ENCODE peak calls at places on chromosomes 3 and 15, in seven cellular contexts. K, X, E, T, R, P and O are unnamed samples.

GRCh38 chr15:60528530-60528929 is 49.6 kb upstream of the ICE2 start:
- DNase-seq in K (peak), X (no peak), E (no peak), T (no peak), R (no peak), P (no peak), O (no peak)

GRCh38 chr15:32872606-32873291 is 154.9 kb downstream of the GREM1 start:
- DNase-seq in K (no peak), X (peak), E (no peak), T (peak), R (no peak), P (no peak), O (no peak)

GRCh38 chr3:169552533-169552932 is 111.0 kb downstream of the MECOM start:
- DNase-seq in K (no peak), X (no peak), E (no peak), T (no peak), R (no peak), P (no peak), O (no peak)

GRCh38 chr3:34533468-34533867 is 735.0 kb downstream of the PDCD6IP start:
- DNase-seq in K (no peak), X (no peak), E (no peak), T (no peak), R (no peak), P (no peak), O (no peak)

GRCh38 chr3:17639765-17640164 is 102.7 kb downstream of the TBC1D5 start:
- DNase-seq in K (peak), X (no peak), E (no peak), T (no peak), R (no peak), P (no peak), O (no peak)

GRCh38 chr3:97687734-97688133 is 76.8 kb upstream of the ARL6 start:
- DNase-seq in K (no peak), X (no peak), E (no peak), T (no peak), R (no peak), P (no peak), O (no peak)

GRCh38 chr15:25894371-25894902 is 31.3 kb upstream of the ATP10A start:
- DNase-seq in K (no peak), X (no peak), E (no peak), T (no peak), R (no peak), P (no peak), O (no peak)

GRCh38 chr15:92711457-92711831 is 55.9 kb upstream of the FAM174B start:
- DNase-seq in K (no peak), X (no peak), E (no peak), T (no peak), R (no peak), P (no peak), O (no peak)

GRCh38 chr3:197022405-197023231 is 7.0 kb downstream of the MELTF start:
- DNase-seq in K (no peak), X (peak), E (no peak), T (no peak), R (no peak), P (peak), O (peak)

GRCh38 chr3:194324823-194325327 is 26.3 kb downstream of the CPN2 start:
- DNase-seq in K (no peak), X (no peak), E (no peak), T (no peak), R (no peak), P (no peak), O (no peak)

GRCh38 chr3:54819926-54820325 is 107.9 kb downstream of the LRTM1 start:
- DNase-seq in K (no peak), X (no peak), E (no peak), T (no peak), R (no peak), P (no peak), O (no peak)

GRCh38 chr3:14289590-14290453 is 111.2 kb downstream of the LSM3 start:
- DNase-seq in K (peak), X (peak), E (no peak), T (peak), R (no peak), P (no peak), O (no peak)

GRCh38 chr15:62770111-62770660 is 272.4 kb upstream of the TPM1 start:
- DNase-seq in K (no peak), X (no peak), E (no peak), T (no peak), R (no peak), P (no peak), O (no peak)

GRCh38 chr15:62391565-62392262 is 226.6 kb upstream of the C2CD4B start:
- DNase-seq in K (peak), X (peak), E (no peak), T (peak), R (peak), P (peak), O (peak)

GRCh38 chr3:189629803-189630455 is 1.3 kb upstream of the TP63 start:
- DNase-seq in K (peak), X (no peak), E (no peak), T (no peak), R (no peak), P (no peak), O (no peak)

GRCh38 chr3:17749705-17750293 is 7.4 kb upstream of the TBC1D5 start:
- DNase-seq in K (no peak), X (peak), E (no peak), T (no peak), R (no peak), P (no peak), O (no peak)

GRCh38 chr3:111963424-111963823 is 15.4 kb upstream of the ABHD10 start:
- DNase-seq in K (peak), X (no peak), E (no peak), T (no peak), R (no peak), P (no peak), O (no peak)

GRCh38 chr15:62296756-62297507 is 131.8 kb upstream of the C2CD4B start:
- DNase-seq in K (no peak), X (no peak), E (no peak), T (no peak), R (no peak), P (no peak), O (no peak)

GRCh38 chr3:33114622-33115023 is 809 bp downstream of the CRTAP start:
- DNase-seq in K (no peak), X (no peak), E (no peak), T (no peak), R (no peak), P (no peak), O (no peak)

GRCh38 chr3:172522871-172523818 is at the start of gene TNFSF10:
- DNase-seq in K (no peak), X (peak), E (peak), T (peak), R (peak), P (peak), O (peak)

GRCh38 chr3:72678892-72679291 is 169.4 kb downstream of the SHQ1 start:
- DNase-seq in K (no peak), X (no peak), E (no peak), T (no peak), R (no peak), P (no peak), O (no peak)

GRCh38 chr3:9183811-9184463 is 65.5 kb downstream of the SRGAP3 start:
- DNase-seq in K (no peak), X (no peak), E (no peak), T (no peak), R (no peak), P (no peak), O (no peak)

GRCh38 chr3:161419555-161420333 is 48.4 kb upstream of the SPTSSB start:
- DNase-seq in K (no peak), X (no peak), E (no peak), T (no peak), R (no peak), P (no peak), O (no peak)

GRCh38 chr3:108620250-108620649 is 30.7 kb downstream of the DZIP3 start:
- DNase-seq in K (no peak), X (no peak), E (no peak), T (no peak), R (no peak), P (no peak), O (no peak)

GRCh38 chr3:112092439-112093179 is 6.4 kb downstream of the C3orf52 start:
- DNase-seq in K (no peak), X (no peak), E (no peak), T (no peak), R (no peak), P (peak), O (no peak)

GRCh38 chr15:58070801-58071418 is 5.4 kb upstream of the ALDH1A2 start:
- DNase-seq in K (peak), X (peak), E (no peak), T (peak), R (peak), P (peak), O (peak)

GRCh38 chr3:119104031-119104430 is 41.9 kb upstream of the TEX55 start:
- DNase-seq in K (no peak), X (no peak), E (no peak), T (no peak), R (no peak), P (no peak), O (no peak)

GRCh38 chr15:58047149-58047548 is 18.4 kb downstream of the ALDH1A2 start:
- DNase-seq in K (no peak), X (no peak), E (no peak), T (no peak), R (no peak), P (no peak), O (no peak)

GRCh38 chr3:177199206-177199765 is 2.0 kb upstream of the TBL1XR1 start:
- DNase-seq in K (no peak), X (no peak), E (no peak), T (no peak), R (no peak), P (no peak), O (no peak)

GRCh38 chr15:58690703-58691102 is 58.8 kb downstream of the ADAM10 start:
- DNase-seq in K (no peak), X (peak), E (no peak), T (no peak), R (no peak), P (no peak), O (no peak)

DNA sequence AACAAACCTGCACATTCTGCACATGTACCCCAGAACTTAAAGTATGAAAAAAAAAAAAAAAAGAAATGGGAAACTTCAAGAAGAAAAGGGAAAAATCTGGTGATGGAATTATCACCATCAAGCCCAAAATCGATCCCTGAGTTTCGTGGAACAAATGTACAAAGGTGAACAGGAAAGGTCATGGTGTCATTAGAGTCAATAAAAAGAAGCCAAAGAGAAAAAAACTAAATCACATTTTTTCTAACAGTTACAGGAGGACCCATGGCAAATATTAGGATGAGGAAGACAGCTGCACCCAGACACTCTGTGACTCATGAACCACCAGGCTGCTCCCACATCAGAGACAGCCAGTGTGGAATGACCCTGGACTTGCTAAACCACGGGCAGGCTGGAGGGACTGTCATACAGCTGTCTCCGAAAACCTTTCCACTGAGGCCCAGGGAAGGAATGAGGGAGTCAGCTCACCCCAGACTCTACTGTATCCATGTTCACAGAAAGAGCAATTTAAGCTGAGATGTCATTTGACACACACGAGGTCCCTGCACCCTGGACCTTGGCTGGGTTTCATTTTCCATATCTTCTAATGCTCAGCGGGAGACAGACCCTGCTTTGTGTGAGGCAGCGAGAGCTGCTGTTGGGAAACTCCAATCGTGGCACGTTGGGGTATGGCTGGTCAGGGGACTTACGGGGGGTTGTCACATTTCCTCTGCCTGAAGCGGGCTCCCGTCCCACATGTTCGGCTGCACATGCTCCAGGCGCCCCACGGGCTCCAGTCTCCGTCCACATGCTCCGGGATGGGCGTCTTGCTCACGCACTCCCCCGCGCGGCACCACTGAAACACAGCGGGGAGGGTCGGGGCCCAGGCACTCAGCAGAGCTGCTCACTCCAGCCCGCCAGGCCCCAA is 210.2 kb downstream of the ADAMTS17 start:
- DNase-seq in K (peak), X (no peak), E (no peak), T (peak), R (peak), P (peak), O (peak)
- TF ChIP-seq CTCF in K (peak), X (peak), E (peak), T (peak), R (no peak), P (no peak), O (peak)

DNA sequence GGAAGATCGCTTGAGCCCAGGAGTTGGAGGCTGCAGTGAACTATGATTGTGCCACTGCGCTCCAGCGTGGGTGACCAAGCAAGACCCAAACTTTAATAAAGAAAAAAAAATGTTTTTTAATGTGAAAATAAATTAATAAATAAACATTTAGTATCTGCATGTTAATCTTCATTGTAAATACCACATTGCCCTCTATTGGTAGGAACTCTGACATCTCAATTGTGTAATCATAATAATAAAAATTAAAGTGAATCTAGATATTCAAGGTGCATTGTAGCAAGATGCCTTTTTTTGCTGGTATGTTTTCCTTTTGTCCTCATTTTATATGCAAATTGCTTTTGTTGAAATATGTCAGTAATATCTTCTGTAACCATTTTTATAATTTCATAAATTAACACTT is 95.0 kb upstream of the LIMD1 start:
- DNase-seq in K (peak), X (no peak), E (no peak), T (no peak), R (no peak), P (no peak), O (peak)
- TF ChIP-seq CTCF in K (peak), X (peak), E (peak), T (peak), R (peak), P (peak), O (peak)

GRCh38 chr3:48798998-48799397 is 48.7 kb downstream of the PRKAR2A start:
- DNase-seq in K (peak), X (peak), E (no peak), T (no peak), R (no peak), P (no peak), O (no peak)

DNA sequence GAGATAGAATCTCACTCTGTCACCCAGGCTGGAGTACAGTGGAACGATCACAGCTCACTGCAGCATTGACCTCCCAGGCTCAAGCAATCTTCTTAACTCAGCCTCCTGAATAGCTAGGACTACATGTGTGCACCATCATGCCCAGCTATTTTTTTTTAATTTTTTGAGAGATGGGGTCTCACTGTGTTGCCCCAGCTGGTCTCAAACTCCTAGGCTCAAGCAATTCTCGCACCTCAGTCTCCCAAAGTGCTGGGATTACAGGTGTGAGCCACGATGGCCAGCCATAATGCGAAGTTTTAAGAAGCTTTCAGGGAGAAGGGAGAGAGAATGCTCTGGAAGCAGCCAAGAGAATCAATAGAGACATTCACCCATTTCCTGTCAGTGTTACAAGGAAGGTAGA is 42.7 kb downstream of the PRKAR2A start:
- DNase-seq in K (no peak), X (no peak), E (no peak), T (no peak), R (no peak), P (no peak), O (no peak)
- TF ChIP-seq CTCF in K (no peak), X (no peak), E (no peak), T (no peak), R (no peak), P (no peak), O (no peak)

GRCh38 chr3:190718097-190718496 is 144.4 kb downstream of the GMNC start:
- DNase-seq in K (peak), X (no peak), E (no peak), T (no peak), R (no peak), P (no peak), O (no peak)
- TF ChIP-seq CTCF in K (no peak), X (no peak), E (no peak), T (no peak), R (no peak), P (no peak), O (no peak)

GRCh38 chr3:124890573-124891190 is 3.5 kb upstream of the ITGB5 start:
- DNase-seq in K (no peak), X (no peak), E (no peak), T (no peak), R (no peak), P (no peak), O (no peak)
- TF ChIP-seq CTCF in K (no peak), X (no peak), E (no peak), T (no peak), R (no peak), P (no peak), O (no peak)

GRCh38 chr15:63967616-63968015 is 78.7 kb downstream of the DAPK2 start:
- DNase-seq in K (no peak), X (no peak), E (no peak), T (no peak), R (no peak), P (no peak), O (no peak)
- TF ChIP-seq CTCF in K (no peak), X (no peak), E (no peak), T (no peak), R (no peak), P (no peak), O (no peak)

GRCh38 chr3:46564190-46565112 is 1.7 kb downstream of the LRRC2 start:
- DNase-seq in K (no peak), X (no peak), E (no peak), T (peak), R (no peak), P (no peak), O (no peak)

GRCh38 chr3:46566040-46566631 is at the start of gene LRRC2:
- DNase-seq in K (no peak), X (peak), E (peak), T (peak), R (peak), P (no peak), O (no peak)

GRCh38 chr3:46561951-46562350 is 4.2 kb downstream of the LRRC2 start:
- DNase-seq in K (no peak), X (no peak), E (no peak), T (no peak), R (no peak), P (no peak), O (no peak)

GRCh38 chr3:46565113-46565490 is 1.0 kb downstream of the LRRC2 start:
- DNase-seq in K (no peak), X (no peak), E (no peak), T (no peak), R (no peak), P (no peak), O (no peak)

GRCh38 chr3:46565607-46566039 is 479 bp downstream of the LRRC2 start:
- DNase-seq in K (no peak), X (no peak), E (no peak), T (peak), R (no peak), P (no peak), O (no peak)
- TF ChIP-seq CTCF in K (no peak), X (no peak), E (no peak), T (peak), R (no peak), P (no peak), O (no peak)

GRCh38 chr15:38412466-38412865 is 41.5 kb upstream of the FAM98B start:
- DNase-seq in K (no peak), X (no peak), E (no peak), T (no peak), R (no peak), P (no peak), O (no peak)

GRCh38 chr15:38411902-38412301 is 42.0 kb upstream of the FAM98B start:
- DNase-seq in K (no peak), X (no peak), E (no peak), T (no peak), R (no peak), P (no peak), O (no peak)

DNA sequence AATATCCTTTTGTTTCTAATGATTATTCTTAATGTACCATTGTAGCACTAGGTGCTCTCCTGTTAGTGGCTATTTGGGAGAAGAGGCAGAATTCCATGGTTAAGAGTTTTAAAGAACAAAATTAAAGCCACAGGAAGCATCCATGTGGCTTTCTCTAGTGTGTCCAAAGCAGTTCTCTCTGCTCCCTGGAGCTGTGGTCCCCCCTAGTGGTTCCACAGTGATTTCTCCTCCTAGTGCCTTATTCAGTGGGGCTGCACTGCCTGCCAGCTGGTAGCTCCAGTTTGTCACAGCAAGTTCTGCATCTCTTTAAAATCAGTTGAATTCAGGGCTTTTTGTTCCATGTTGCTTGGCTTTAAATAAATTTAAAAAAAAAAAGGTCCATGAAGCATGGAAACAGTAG is 39.6 kb upstream of the FAM98B start:
- DNase-seq in K (peak), X (peak), E (no peak), T (peak), R (no peak), P (no peak), O (peak)
- TF ChIP-seq CTCF in K (peak), X (peak), E (no peak), T (peak), R (no peak), P (no peak), O (peak)